ENCODE peak calls at places on chromosomes 16 and 17, in six cellular contexts. X is prostate gland; A is colonic mucosa; E is NCI-H187 treated with DMSO at 0.1 percent for 48 hours; M is effector memory CD8-positive, alpha-beta T cell; J is GDM1. R is an unnamed sample.

GRCh38 chr16:19882641-19883040 is 2.0 kb downstream of the GPRC5B start:
- DNase-seq in X (no peak), A (no peak), E (no peak), M (no peak), J (no peak), R (no peak)

GRCh38 chr16:71565812-71566700 is 10.8 kb downstream of the TAT start:
- DNase-seq in X (no peak), A (no peak), E (no peak), M (no peak), J (no peak), R (no peak)

GRCh38 chr17:38897671-38898290 is 27.6 kb upstream of the LASP1NB start:
- DNase-seq in X (no peak), A (no peak), E (no peak), M (no peak), J (no peak), R (no peak)

GRCh38 chr17:77217136-77217535 is 76.4 kb downstream of the SEC14L1 start:
- DNase-seq in X (no peak), A (no peak), E (no peak), M (no peak), J (no peak), R (no peak)

GRCh38 chr16:50706250-50706649 is 12.8 kb downstream of the NOD2 start:
- DNase-seq in X (no peak), A (no peak), E (no peak), M (no peak), J (no peak), R (no peak)

GRCh38 chr17:17919169-17920107 is 52.8 kb downstream of the TOM1L2 start:
- DNase-seq in X (peak), A (peak), E (no peak), M (peak), J (peak), R (peak)

GRCh38 chr17:18033442-18034099 is 5.4 kb downstream of the ATPAF2 start:
- DNase-seq in X (peak), A (peak), E (peak), M (peak), J (peak), R (peak)

GRCh38 chr16:77432264-77432663 is 2.6 kb downstream of the ADAMTS18 start:
- DNase-seq in X (no peak), A (no peak), E (no peak), M (no peak), J (no peak), R (no peak)

GRCh38 chr17:21001813-21002221 is 41.0 kb downstream of the USP22 start:
- DNase-seq in X (peak), A (peak), E (peak), M (no peak), J (no peak), R (peak)

GRCh38 chr17:63173903-63174302 is 207.9 kb downstream of the TANC2 start:
- DNase-seq in X (no peak), A (no peak), E (no peak), M (no peak), J (no peak), R (peak)

GRCh38 chr17:37131064-37131463 is 182.3 kb downstream of the AATF start:
- DNase-seq in X (no peak), A (no peak), E (no peak), M (no peak), J (no peak), R (no peak)

GRCh38 chr17:48357727-48358126 is 72.3 kb downstream of the SKAP1 start:
- DNase-seq in X (no peak), A (no peak), E (no peak), M (no peak), J (no peak), R (no peak)

GRCh38 chr17:32349503-32349853 is 479 bp upstream of the ZNF207 start:
- DNase-seq in X (peak), A (peak), E (no peak), M (no peak), J (no peak), R (peak)

GRCh38 chr16:47887496-47887895 is 268.3 kb downstream of the ABCC12 start:
- DNase-seq in X (no peak), A (no peak), E (no peak), M (no peak), J (no peak), R (peak)

GRCh38 chr16:69626256-69626655 is 60.5 kb downstream of the NFAT5 start:
- DNase-seq in X (no peak), A (no peak), E (no peak), M (no peak), J (no peak), R (peak)

GRCh38 chr17:28917465-28917864 is 14.6 kb upstream of the DHRS13 start:
- DNase-seq in X (no peak), A (no peak), E (no peak), M (no peak), J (no peak), R (no peak)

GRCh38 chr17:60743282-60743681 is 65.6 kb downstream of the BCAS3 start:
- DNase-seq in X (no peak), A (no peak), E (no peak), M (no peak), J (no peak), R (no peak)

GRCh38 chr17:59425085-59425901 is 93.8 kb downstream of the YPEL2 start:
- DNase-seq in X (no peak), A (no peak), E (no peak), M (no peak), J (no peak), R (peak)

GRCh38 chr17:79090503-79091372 is 16.1 kb downstream of the ENGASE start:
- DNase-seq in X (no peak), A (no peak), E (no peak), M (no peak), J (no peak), R (peak)

GRCh38 chr16:15461376-15461775 is 27.0 kb downstream of the BMERB1 start:
- DNase-seq in X (no peak), A (no peak), E (no peak), M (no peak), J (no peak), R (no peak)

GRCh38 chr16:88070341-88070740 is 119.1 kb downstream of the BANP start:
- DNase-seq in X (no peak), A (no peak), E (no peak), M (no peak), J (no peak), R (no peak)

GRCh38 chr17:7060165-7060890 is 16.4 kb upstream of the SLC16A11 start:
- DNase-seq in X (no peak), A (no peak), E (no peak), M (no peak), J (no peak), R (peak)

GRCh38 chr17:83126275-83126930 is 47.0 kb downstream of the METRNL start:
- DNase-seq in X (no peak), A (no peak), E (no peak), M (no peak), J (no peak), R (no peak)

GRCh38 chr16:17296412-17296811 is 174.3 kb downstream of the XYLT1 start:
- DNase-seq in X (no peak), A (no peak), E (no peak), M (no peak), J (no peak), R (no peak)

GRCh38 chr16:1290032-1290431 is 19.4 kb upstream of the UBE2I start:
- DNase-seq in X (no peak), A (no peak), E (no peak), M (no peak), J (no peak), R (peak)

GRCh38 chr17:10772425-10773380 is 31.2 kb downstream of the TMEM238L start:
- DNase-seq in X (peak), A (peak), E (no peak), M (no peak), J (no peak), R (no peak)

GRCh38 chr17:8753136-8753975 is 5.0 kb downstream of the SPDYE4 start:
- DNase-seq in X (no peak), A (no peak), E (no peak), M (no peak), J (no peak), R (no peak)

GRCh38 chr16:28898266-28898665 is 20.0 kb downstream of the ATP2A1 start:
- DNase-seq in X (no peak), A (no peak), E (no peak), M (no peak), J (no peak), R (no peak)

GRCh38 chr17:47935961-47936360 is 5.4 kb upstream of the PNPO start:
- DNase-seq in X (no peak), A (no peak), E (no peak), M (no peak), J (no peak), R (peak)

GRCh38 chr16:49021136-49021535 is 260.5 kb downstream of the CBLN1 start:
- DNase-seq in X (no peak), A (no peak), E (no peak), M (no peak), J (no peak), R (peak)

GRCh38 chr17:1490643-1491405 is 1.7 kb downstream of the MYO1C start:
- DNase-seq in X (peak), A (peak), E (no peak), M (peak), J (peak), R (peak)

GRCh38 chr17:61337247-61337812 is 62.3 kb upstream of the TBX2 start:
- DNase-seq in X (no peak), A (no peak), E (no peak), M (no peak), J (no peak), R (no peak)

GRCh38 chr16:65446441-65446840 is 324.6 kb upstream of the CDH11 start:
- DNase-seq in X (no peak), A (no peak), E (no peak), M (no peak), J (no peak), R (no peak)

GRCh38 chr16:8928467-8928957 is 35.2 kb downstream of the USP7 start:
- DNase-seq in X (no peak), A (no peak), E (no peak), M (no peak), J (no peak), R (peak)

R was measured in GM23248.